ENCODE peak calls at places on chromosomes 3 and 15, in seven cellular contexts. T is neuronal stem cell, W is HepG2, P is transverse colon, Q is heart right ventricle, E is IMR-90, O is Peyer's patch. J is an unnamed sample. For H3K4me1, the result is how much of the 10 kb centered on the place peaks cover.

GRCh38 chr15:62940359-62940754 is 102.2 kb upstream of the TPM1 start:
- DNase-seq in T (no peak), W (no peak), P (no peak), Q (no peak), E (no peak), O (no peak), J (no peak)

GRCh38 chr15:85141601-85142185 is 160.0 kb downstream of the PDE8A start:
- DNase-seq in T (no peak), W (no peak), P (no peak), Q (no peak), E (peak), O (no peak), J (no peak)

GRCh38 chr15:41256577-41257038 is 25.5 kb downstream of the CHP1 start:
- DNase-seq in T (no peak), W (peak), P (no peak), Q (no peak), E (no peak), O (no peak), J (no peak)

GRCh38 chr3:99250272-99250671 is 348.8 kb upstream of the DCBLD2 start:
- DNase-seq in T (no peak), W (no peak), P (no peak), Q (no peak), E (peak), O (no peak), J (no peak)

GRCh38 chr3:65894126-65894525 is 144.6 kb downstream of the MAGI1 start:
- DNase-seq in T (no peak), W (no peak), P (no peak), Q (no peak), E (no peak), O (no peak), J (no peak)

GRCh38 chr3:70771426-70772147 is 459.1 kb upstream of the MDFIC2 start:
- DNase-seq in T (no peak), W (no peak), P (no peak), Q (no peak), E (peak), O (no peak), J (no peak)

GRCh38 chr15:94168250-94168649 is 63.1 kb upstream of the MCTP2 start:
- DNase-seq in T (no peak), W (peak), P (no peak), Q (no peak), E (no peak), O (no peak), J (no peak)

GRCh38 chr15:48493084-48493762 is 152.3 kb downstream of the FBN1 start:
- DNase-seq in T (no peak), W (no peak), P (no peak), Q (no peak), E (peak), O (no peak), J (no peak)

GRCh38 chr3:76505202-76505875 is 534.6 kb upstream of the ROBO2 start:
- DNase-seq in T (no peak), W (no peak), P (no peak), Q (no peak), E (no peak), O (no peak), J (no peak)

GRCh38 chr3:62462790-62463186 is 89.4 kb upstream of the FEZF2 start:
- DNase-seq in T (no peak), W (no peak), P (no peak), Q (no peak), E (no peak), O (no peak), J (no peak)

GRCh38 chr3:134308350-134308891 is 57.8 kb upstream of the RYK start:
- DNase-seq in T (peak), W (peak), P (peak), Q (peak), E (peak), O (peak), J (peak)

GRCh38 chr3:71325715-71326114 is 257.8 kb downstream of the FOXP1 start:
- DNase-seq in T (no peak), W (peak), P (no peak), Q (no peak), E (no peak), O (no peak), J (no peak)

GRCh38 chr3:52525666-52526065 is 8.0 kb downstream of the NT5DC2 start:
- DNase-seq in T (no peak), W (no peak), P (no peak), Q (no peak), E (no peak), O (no peak), J (peak)

GRCh38 chr3:4805662-4806061 is 173.6 kb upstream of the BHLHE40 start:
- DNase-seq in T (no peak), W (no peak), P (no peak), Q (no peak), E (no peak), O (no peak), J (no peak)

GRCh38 chr3:36969540-36970432 is 23.1 kb downstream of the EPM2AIP1 start:
- DNase-seq in T (peak), W (peak), P (no peak), Q (no peak), E (peak), O (peak), J (no peak)

GRCh38 chr3:195102609-195103467 is 168.1 kb downstream of the XXYLT1 start:
- DNase-seq in T (no peak), W (no peak), P (peak), Q (no peak), E (peak), O (peak), J (peak)

GRCh38 chr15:49468440-49468839 is 45.4 kb downstream of the FGF7 start:
- DNase-seq in T (no peak), W (peak), P (no peak), Q (no peak), E (peak), O (no peak), J (no peak)

GRCh38 chr15:85582076-85582718 is 201.8 kb downstream of the AKAP13 start:
- DNase-seq in T (no peak), W (no peak), P (peak), Q (no peak), E (peak), O (peak), J (no peak)

GRCh38 chr3:164673738-164674137 is 404.6 kb downstream of the SI start:
- DNase-seq in T (no peak), W (peak), P (no peak), Q (no peak), E (no peak), O (no peak), J (no peak)

GRCh38 chr3:128289534-128289933 is 136.3 kb downstream of the EEFSEC start:
- DNase-seq in T (no peak), W (no peak), P (no peak), Q (no peak), E (no peak), O (no peak), J (no peak)

GRCh38 chr15:25185791-25186190 is 231.0 kb downstream of the SNRPN start:
- DNase-seq in T (no peak), W (no peak), P (no peak), Q (no peak), E (no peak), O (no peak), J (peak)

GRCh38 chr15:99732268-99732641 is 982 bp downstream of the LYSMD4 start:
- DNase-seq in T (no peak), W (no peak), P (no peak), Q (no peak), E (peak), O (peak), J (no peak)

GRCh38 chr15:99729920-99730319 is 3.3 kb downstream of the LYSMD4 start:
- DNase-seq in T (no peak), W (no peak), P (no peak), Q (no peak), E (peak), O (peak), J (no peak)

GRCh38 chr15:99732711-99733267 is 448 bp downstream of the LYSMD4 start:
- DNase-seq in T (no peak), W (no peak), P (no peak), Q (peak), E (no peak), O (no peak), J (peak)

GRCh38 chr15:99733268-99734039 is at the start of gene LYSMD4:
- DNase-seq in T (peak), W (peak), P (peak), Q (peak), E (peak), O (peak), J (peak)

DNA sequence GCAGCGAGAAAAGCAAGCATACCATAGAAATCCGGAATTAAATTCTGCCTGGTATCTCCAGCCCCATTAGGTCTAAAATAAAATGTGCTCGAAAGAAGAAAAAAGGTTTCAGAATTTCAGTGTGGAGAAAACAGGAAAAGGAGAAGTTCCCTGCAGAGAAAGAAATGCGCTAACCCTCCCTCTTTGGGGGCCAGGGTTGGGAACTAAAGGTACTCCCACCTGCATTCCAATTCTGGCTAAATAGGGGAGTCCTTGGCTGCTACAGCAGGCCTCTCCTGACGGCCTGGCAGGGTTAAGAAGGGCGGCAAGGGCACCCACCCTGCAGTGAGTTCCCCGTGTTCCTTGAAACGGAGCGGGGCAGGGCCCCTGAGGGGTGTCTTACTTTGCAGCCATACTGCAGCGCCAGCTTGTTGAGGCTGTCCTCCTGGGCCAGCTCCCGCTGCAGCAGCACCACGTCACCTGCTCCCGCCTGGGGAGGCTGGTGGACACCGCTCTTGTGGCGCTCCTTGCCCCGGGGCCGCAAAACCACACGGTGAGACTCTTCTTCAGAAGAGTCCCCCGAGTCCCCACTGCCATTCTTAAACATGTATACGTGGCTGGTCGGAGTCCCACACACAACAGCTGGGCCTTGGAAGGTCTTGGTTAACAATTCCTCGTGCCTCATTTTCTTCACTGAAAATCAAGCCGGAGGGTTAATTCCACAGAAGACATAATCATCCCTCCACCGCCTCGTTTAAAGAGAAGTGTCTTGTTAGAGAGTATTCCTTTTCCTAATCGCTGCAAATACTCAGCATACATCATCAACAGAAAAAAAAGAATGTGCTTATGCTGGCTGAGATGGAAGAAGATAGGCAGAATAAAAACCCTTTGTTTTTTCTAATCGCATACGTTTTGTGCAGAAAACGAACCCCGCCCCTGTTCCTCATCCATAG is 1.6 kb downstream of the LYSMD4 start:
- DNase-seq in T (no peak), W (no peak), P (no peak), Q (no peak), E (no peak), O (peak), J (no peak)
- H3K4me3 ChIP-seq in T (no peak), W (peak), P (peak), Q (no peak), E (peak), O (peak), J (peak)

GRCh38 chr15:69760890-69761568 is 308.4 kb downstream of the RPLP1 start:
- DNase-seq in T (no peak), W (peak), P (peak), Q (no peak), E (peak), O (peak), J (peak)

GRCh38 chr15:69758291-69758771 is 305.7 kb downstream of the RPLP1 start:
- DNase-seq in T (no peak), W (no peak), P (no peak), Q (no peak), E (peak), O (no peak), J (no peak)

GRCh38 chr15:69757186-69757585 is 304.6 kb downstream of the RPLP1 start:
- DNase-seq in T (no peak), W (no peak), P (no peak), Q (no peak), E (peak), O (no peak), J (no peak)

GRCh38 chr15:69760263-69760855 is 307.7 kb downstream of the RPLP1 start:
- DNase-seq in T (no peak), W (no peak), P (no peak), Q (no peak), E (peak), O (no peak), J (no peak)

DNA sequence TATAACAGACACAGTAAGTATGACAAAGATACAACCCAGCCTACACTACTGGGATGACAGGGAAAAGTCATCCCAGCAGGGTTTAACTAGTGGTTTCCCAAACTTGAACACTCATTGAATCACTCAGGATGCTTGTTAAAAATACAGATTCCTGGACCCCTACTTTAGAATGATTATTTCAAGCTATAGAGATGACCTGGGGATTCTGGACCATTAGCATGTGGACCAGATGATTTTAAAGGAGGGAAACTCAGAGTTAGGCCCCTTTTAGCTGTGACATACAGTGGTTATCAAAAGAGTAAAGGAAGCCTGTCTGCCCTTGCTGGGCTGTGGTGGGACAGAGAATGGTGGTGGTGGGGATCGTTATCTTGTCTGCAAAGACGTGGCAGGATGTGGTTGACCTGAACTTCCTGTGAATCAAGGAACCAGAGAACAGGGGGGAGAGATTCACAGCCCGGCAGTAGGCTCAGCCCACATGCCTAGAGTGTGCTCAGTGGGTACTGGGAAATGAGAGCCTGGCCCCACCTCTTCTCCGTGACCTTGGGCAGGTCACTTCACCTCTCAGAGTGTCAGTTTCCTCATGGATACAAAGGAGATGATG is 306.3 kb downstream of the RPLP1 start:
- DNase-seq in T (no peak), W (no peak), P (peak), Q (no peak), E (peak), O (peak), J (no peak)
- H3K4me1 ChIP-seq in T (under half), W (under half), P (under half), Q (under half), E (under half), O (under half), J (under half)

GRCh38 chr3:106529738-106530137 is 660.9 kb upstream of the CBLB start:
- DNase-seq in T (no peak), W (no peak), P (no peak), Q (no peak), E (no peak), O (no peak), J (no peak)

GRCh38 chr3:106528932-106529331 is 660.1 kb upstream of the CBLB start:
- DNase-seq in T (no peak), W (no peak), P (no peak), Q (no peak), E (no peak), O (no peak), J (no peak)

GRCh38 chr3:106533097-106533496 is 664.3 kb upstream of the CBLB start:
- DNase-seq in T (no peak), W (no peak), P (no peak), Q (no peak), E (no peak), O (no peak), J (no peak)

GRCh38 chr3:106533761-106534160 is 664.9 kb upstream of the CBLB start:
- DNase-seq in T (no peak), W (no peak), P (no peak), Q (no peak), E (no peak), O (no peak), J (no peak)

GRCh38 chr3:106530367-106530766 is 661.6 kb upstream of the CBLB start:
- DNase-seq in T (no peak), W (no peak), P (no peak), Q (no peak), E (no peak), O (no peak), J (no peak)
- H3K4me3 ChIP-seq in T (no peak), W (no peak), P (no peak), Q (no peak), E (no peak), O (no peak), J (no peak)

GRCh38 chr3:183984749-183985729 is 32.6 kb downstream of the ABCC5 start:
- DNase-seq in T (no peak), W (peak), P (no peak), Q (no peak), E (no peak), O (no peak), J (no peak)

GRCh38 chr3:183987014-183987600 is 30.6 kb downstream of the ABCC5 start:
- DNase-seq in T (no peak), W (no peak), P (no peak), Q (no peak), E (no peak), O (no peak), J (no peak)

GRCh38 chr3:183980408-183980807 is 37.3 kb downstream of the ABCC5 start:
- DNase-seq in T (no peak), W (no peak), P (no peak), Q (no peak), E (no peak), O (no peak), J (no peak)

GRCh38 chr3:183981990-183982658 is 35.6 kb downstream of the ABCC5 start:
- DNase-seq in T (no peak), W (no peak), P (no peak), Q (no peak), E (no peak), O (no peak), J (no peak)

DNA sequence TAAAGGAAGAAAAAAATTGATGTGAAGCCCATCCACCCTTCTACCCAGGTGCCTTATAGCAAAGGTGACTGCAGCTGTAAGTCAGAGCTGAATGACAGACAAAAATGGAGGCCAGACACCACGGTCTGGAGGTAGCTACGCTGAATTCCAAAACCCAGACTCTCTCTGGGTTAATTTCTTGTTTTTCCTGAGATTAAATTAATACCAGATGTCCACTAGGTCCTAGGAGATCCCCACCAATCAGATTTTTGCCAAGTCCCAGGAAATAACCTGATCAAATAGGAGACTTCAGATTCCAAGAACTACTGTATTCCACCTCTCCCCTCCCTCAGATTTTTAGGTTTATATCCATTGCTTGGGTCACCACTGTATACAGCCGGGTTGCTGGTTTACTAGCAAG is 33.3 kb downstream of the ABCC5 start:
- DNase-seq in T (no peak), W (no peak), P (no peak), Q (no peak), E (no peak), O (no peak), J (no peak)
- H3K4me1 ChIP-seq in T (under half), W (half or more), P (under half), Q (under half), E (under half), O (under half), J (under half)

J was measured in aorta.